ENCODE peak calls at places on chromosome 7, in five cellular contexts. J is kidney tubule cell; U is effector memory CD4-positive, alpha-beta T cell; A is mesothelial cell of epicardium; H is activated CD8-positive, alpha-beta memory T cell treated with anti-CD3 and anti-CD28 coated beads for 1 hour. E is an unnamed sample.

GRCh38 chr7:90211391-90212148 is at the start of gene STEAP2:
- DNase-seq in J (peak), U (no peak), A (peak), H (no peak), E (peak)

GRCh38 chr7:17580141-17580540 is 281.7 kb downstream of the AHR start:
- DNase-seq in J (peak), U (no peak), A (no peak), H (no peak), E (no peak)

GRCh38 chr7:36728143-36728542 is 3.8 kb upstream of the AOAH start:
- DNase-seq in J (no peak), U (no peak), A (no peak), H (no peak), E (no peak)

GRCh38 chr7:153835104-153835503 is 217.1 kb upstream of the DPP6 start:
- DNase-seq in J (peak), U (no peak), A (no peak), H (no peak), E (no peak)

GRCh38 chr7:9028012-9028411 is 594.6 kb downstream of the NXPH1 start:
- DNase-seq in J (no peak), U (no peak), A (no peak), H (no peak), E (no peak)

GRCh38 chr7:156816943-156817572 is 75.9 kb downstream of the LMBR1 start:
- DNase-seq in J (peak), U (no peak), A (no peak), H (no peak), E (no peak)

GRCh38 chr7:158543401-158543680 is 44.3 kb downstream of the PTPRN2 start:
- DNase-seq in J (no peak), U (no peak), A (no peak), H (no peak), E (no peak)

GRCh38 chr7:53191836-53192443 is 156.5 kb downstream of the POM121L12 start:
- DNase-seq in J (no peak), U (no peak), A (no peak), H (no peak), E (no peak)

GRCh38 chr7:52799817-52800216 is 235.6 kb upstream of the POM121L12 start:
- DNase-seq in J (no peak), U (no peak), A (no peak), H (no peak), E (no peak)

GRCh38 chr7:81627565-81628287 is 142.1 kb downstream of the HGF start:
- DNase-seq in J (no peak), U (no peak), A (no peak), H (no peak), E (no peak)

GRCh38 chr7:134908289-134908688 is 78.0 kb upstream of the AGBL3 start:
- DNase-seq in J (peak), U (no peak), A (no peak), H (no peak), E (no peak)

E was measured in D721Med.